ENCODE peak calls at places on chromosomes 12 and 14, in seven cellular contexts. D, Q, T, M, J, I and H are unnamed samples.

GRCh38 chr12:75809745-75810144 is 221.8 kb downstream of the PHLDA1 start:
- DNase-seq in D (no peak), Q (no peak), T (no peak), M (no peak), J (no peak), I (no peak), H (no peak)

GRCh38 chr12:52005903-52006703 is 643 bp upstream of the TAMALIN start:
- DNase-seq in D (no peak), Q (no peak), T (no peak), M (no peak), J (peak; percentile 65), I (peak; percentile 86), H (no peak)

GRCh38 chr14:65940056-65940735 is 527.7 kb downstream of the FUT8 start:
- DNase-seq in D (no peak), Q (no peak), T (no peak), M (no peak), J (no peak), I (no peak), H (no peak)

GRCh38 chr12:127509066-127509778 is 757.7 kb upstream of the TMEM132C start:
- DNase-seq in D (peak; percentile 45), Q (no peak), T (no peak), M (no peak), J (no peak), I (no peak), H (no peak)

GRCh38 chr12:130968611-130969010 is 14.9 kb downstream of the ADGRD1 start:
- DNase-seq in D (no peak), Q (no peak), T (no peak), M (no peak), J (no peak), I (no peak), H (no peak)

GRCh38 chr14:91063119-91063518 is 2.7 kb upstream of the RPS6KA5 start:
- DNase-seq in D (no peak), Q (no peak), T (no peak), M (no peak), J (no peak), I (no peak), H (no peak)

GRCh38 chr12:62332598-62332997 is 72.4 kb downstream of the USP15 start:
- DNase-seq in D (no peak), Q (no peak), T (no peak), M (no peak), J (no peak), I (no peak), H (no peak)

GRCh38 chr14:52333823-52334657 is 19.9 kb downstream of the PTGER2 start:
- DNase-seq in D (no peak), Q (no peak), T (no peak), M (no peak), J (no peak), I (no peak), H (no peak)

GRCh38 chr14:91996951-91997371 is 42.9 kb downstream of the TRIP11 start:
- DNase-seq in D (peak; percentile 26), Q (no peak), T (no peak), M (no peak), J (no peak), I (no peak), H (no peak)

GRCh38 chr12:65279387-65280112 is 1.1 kb downstream of the MSRB3 start:
- DNase-seq in D (no peak), Q (no peak), T (no peak), M (no peak), J (no peak), I (no peak), H (no peak)

GRCh38 chr14:95896628-95897027 is 20.0 kb downstream of the TUNAR start:
- DNase-seq in D (no peak), Q (no peak), T (no peak), M (no peak), J (no peak), I (no peak), H (no peak)

GRCh38 chr12:28350502-28350901 is 160.2 kb downstream of the CCDC91 start:
- DNase-seq in D (no peak), Q (no peak), T (no peak), M (no peak), J (no peak), I (no peak), H (no peak)

GRCh38 chr12:19186722-19187661 is 57.5 kb downstream of the PLEKHA5 start:
- DNase-seq in D (no peak), Q (no peak), T (no peak), M (no peak), J (no peak), I (no peak), H (no peak)

GRCh38 chr12:75101805-75102204 is 107.8 kb downstream of the KCNC2 start:
- DNase-seq in D (no peak), Q (no peak), T (no peak), M (no peak), J (no peak), I (no peak), H (no peak)

GRCh38 chr12:60475825-60476224 is 880.0 kb downstream of the SLC16A7 start:
- DNase-seq in D (no peak), Q (no peak), T (no peak), M (no peak), J (no peak), I (no peak), H (no peak)

GRCh38 chr12:26746315-26746714 is 86.7 kb downstream of the ITPR2 start:
- DNase-seq in D (peak; percentile 33), Q (no peak), T (no peak), M (no peak), J (no peak), I (no peak), H (no peak)

GRCh38 chr12:66302827-66303169 is 505 bp downstream of the HELB start:
- DNase-seq in D (no peak), Q (no peak), T (no peak), M (no peak), J (no peak), I (no peak), H (no peak)

GRCh38 chr12:66304296-66304915 is 2.1 kb downstream of the HELB start:
- DNase-seq in D (no peak), Q (no peak), T (no peak), M (no peak), J (no peak), I (no peak), H (no peak)

GRCh38 chr12:66297923-66298322 is 4.4 kb upstream of the HELB start:
- DNase-seq in D (no peak), Q (no peak), T (no peak), M (no peak), J (no peak), I (no peak), H (no peak)

GRCh38 chr12:66297080-66297479 is 5.2 kb upstream of the HELB start:
- DNase-seq in D (no peak), Q (no peak), T (no peak), M (no peak), J (no peak), I (no peak), H (no peak)

DNA sequence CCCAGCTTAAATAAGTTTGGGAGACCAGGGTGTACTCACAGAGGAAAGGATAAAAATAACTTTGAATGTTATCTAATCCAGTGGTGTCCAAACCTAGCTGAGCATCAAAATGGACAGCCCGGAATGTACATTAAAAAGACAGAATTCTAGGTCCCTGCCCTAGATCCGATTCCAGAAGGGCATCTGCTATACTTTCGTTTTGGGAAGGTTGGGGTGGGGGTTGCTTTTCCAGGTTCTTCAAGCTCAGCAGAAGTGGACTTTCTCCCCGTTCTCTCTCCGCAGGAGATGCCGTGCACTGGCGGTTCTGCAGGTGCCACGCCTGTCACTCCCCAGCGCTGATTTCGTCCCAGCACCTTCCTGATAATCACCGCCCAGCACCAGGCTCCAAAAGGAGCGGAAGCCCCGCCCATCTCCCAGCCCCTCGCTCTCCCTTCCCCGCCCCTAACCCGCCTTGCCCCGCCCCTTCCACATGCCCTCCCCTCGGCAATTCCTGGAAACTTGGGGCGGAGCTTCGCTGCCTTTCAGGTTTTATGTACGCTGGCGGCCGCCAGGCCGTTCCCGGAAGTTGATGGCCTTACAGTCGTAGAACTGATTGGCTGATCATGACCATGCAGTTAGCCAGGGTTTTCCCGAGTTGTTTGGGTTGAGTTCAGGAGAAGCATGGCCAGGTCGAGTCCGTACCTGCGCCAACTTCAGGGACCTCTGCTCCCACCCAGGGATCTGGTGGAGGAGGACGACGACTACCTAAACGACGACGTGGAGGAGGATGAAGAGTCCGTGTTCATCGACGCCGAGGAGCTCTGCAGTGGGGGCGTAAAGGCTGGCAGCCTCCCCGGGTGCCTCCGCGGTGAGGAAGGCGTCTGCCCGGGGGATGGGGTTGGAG is at the start of gene HELB:
- DNase-seq in D (peak; percentile 87), Q (peak; percentile 93), T (peak; percentile 96), M (peak; percentile 99), J (peak; percentile 99), I (peak; percentile 99), H (peak; percentile 98)
- H3K27ac ChIP-seq in D (peak within 1 kb of the TSS; percentile 80), Q (peak within 1 kb of the TSS; percentile 80), T (peak within 1 kb of the TSS; percentile 84), M (peak within 1 kb of the TSS; percentile 70), J (peak within 1 kb of the TSS; percentile 60), I (peak within 1 kb of the TSS; percentile 80), H (peak within 1 kb of the TSS; percentile 84)

DNA sequence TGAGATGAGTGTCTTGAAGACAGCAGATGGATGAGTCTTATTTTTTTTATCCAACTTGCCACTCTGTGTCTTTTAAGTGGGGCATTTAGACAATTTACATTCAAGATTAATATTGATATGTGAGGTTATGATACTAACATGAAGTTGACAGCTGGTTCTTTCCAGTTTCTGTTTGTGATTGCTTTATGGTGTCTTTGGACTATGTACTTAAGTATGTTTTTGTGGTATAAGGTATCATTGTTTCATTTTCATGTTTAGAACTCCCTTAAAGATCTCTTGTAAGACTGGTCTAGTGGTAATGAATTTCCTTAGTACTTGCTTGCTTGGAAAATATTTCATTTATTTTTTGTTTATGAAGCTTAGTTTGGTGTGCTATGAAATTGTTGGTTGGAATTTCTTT is 550.3 kb upstream of the NOVA1 start:
- DNase-seq in D (no peak), Q (no peak), T (no peak), M (no peak), J (no peak), I (no peak), H (no peak)
- H3K4me3 ChIP-seq in D (no peak overlapping the region), Q (no peak overlapping the region), T (no peak overlapping the region), M (no peak overlapping the region), J (no peak overlapping the region), I (no peak overlapping the region), H (no peak overlapping the region)

GRCh38 chr14:106789318-106789717 is 1262.9 kb downstream of the TMEM121 start:
- DNase-seq in D (no peak), Q (no peak), T (no peak), M (no peak), J (no peak), I (no peak), H (no peak)
- H3K9me3 ChIP-seq in D (peaks cover 34% of the 10 kb centered on the region), Q (no peaks in the 10 kb centered on the region), T (no peaks in the 10 kb centered on the region), M (no peaks in the 10 kb centered on the region), J (no peaks in the 10 kb centered on the region), I (no peaks in the 10 kb centered on the region), H (no peaks in the 10 kb centered on the region)

GRCh38 chr14:104786726-104787675 is 8.5 kb downstream of the AKT1 start:
- DNase-seq in D (no peak), Q (no peak), T (peak; percentile 82), M (no peak), J (no peak), I (no peak), H (no peak)

GRCh38 chr14:104784846-104785707 is 10.5 kb downstream of the AKT1 start:
- DNase-seq in D (no peak), Q (no peak), T (peak; percentile 93), M (no peak), J (peak; percentile 67), I (no peak), H (no peak)

GRCh38 chr14:104784218-104784568 is 11.4 kb downstream of the AKT1 start:
- DNase-seq in D (no peak), Q (no peak), T (peak; percentile 65), M (no peak), J (no peak), I (no peak), H (no peak)

GRCh38 chr14:104786091-104786586 is 9.4 kb downstream of the AKT1 start:
- DNase-seq in D (no peak), Q (no peak), T (peak; percentile 65), M (no peak), J (no peak), I (peak; percentile 68), H (no peak)

GRCh38 chr14:104785708-104786080 is 9.9 kb downstream of the AKT1 start:
- DNase-seq in D (no peak), Q (no peak), T (peak; percentile 62), M (no peak), J (no peak), I (no peak), H (no peak)
- H3K27ac ChIP-seq in D (no peak overlapping the region), Q (no peak overlapping the region), T (peak overlapping the region; percentile 23), M (no peak overlapping the region), J (no peak overlapping the region), I (peak overlapping the region; percentile 8), H (no peak overlapping the region)